ENCODE peak calls at places on chromosome 7, in eight cellular contexts. D is left ventricle myocardium inferior; N is sigmoid colon; R is CD8-positive, alpha-beta memory T cell; F is adipocyte; Q is naive thymus-derived CD4-positive, alpha-beta T cell; P is MM.1S; Z is CD8-positive, alpha-beta T cell. S is an unnamed sample.
A peak's percentile ranks its signal among the peaks of the same experiment; 100 is the strongest.

GRCh38 chr7:153027904-153028303 is 268.4 kb downstream of the ACTR3B start:
- DNase-seq in D (no peak), N (no peak), R (no peak), F (no peak), Q (no peak), P (no peak), Z (no peak), S (no peak)

GRCh38 chr7:34133983-34134782 is 228.8 kb downstream of the BMPER start:
- DNase-seq in D (peak; percentile 60), N (peak; percentile 74), R (no peak), F (peak; percentile 88), Q (no peak), P (peak; percentile 36), Z (no peak), S (peak; percentile 82)

GRCh38 chr7:50560865-50561351 is 4.3 kb downstream of the DDC start:
- DNase-seq in D (no peak), N (no peak), R (no peak), F (no peak), Q (no peak), P (no peak), Z (no peak), S (no peak)

GRCh38 chr7:134565643-134566136 is 16.8 kb downstream of the AKR1B15 start:
- DNase-seq in D (no peak), N (no peak), R (no peak), F (peak; percentile 89), Q (no peak), P (no peak), Z (no peak), S (peak; percentile 27)

GRCh38 chr7:55164527-55164926 is 145.7 kb downstream of the EGFR start:
- DNase-seq in D (no peak), N (no peak), R (no peak), F (no peak), Q (no peak), P (no peak), Z (no peak), S (no peak)

GRCh38 chr7:51539840-51540239 is 223.2 kb upstream of the COBL start:
- DNase-seq in D (no peak), N (no peak), R (no peak), F (no peak), Q (no peak), P (peak; percentile 81), Z (no peak), S (no peak)

GRCh38 chr7:28533731-28534531 is 121.6 kb downstream of the CREB5 start:
- DNase-seq in D (peak; percentile 54), N (peak; percentile 76), R (no peak), F (peak; percentile 66), Q (no peak), P (no peak), Z (no peak), S (peak; percentile 36)

GRCh38 chr7:112420236-112420945 is 29.9 kb upstream of the IFRD1 start:
- DNase-seq in D (no peak), N (no peak), R (no peak), F (peak; percentile 70), Q (no peak), P (no peak), Z (no peak), S (no peak)

GRCh38 chr7:156578978-156579430 is 61.6 kb upstream of the RNF32 start:
- DNase-seq in D (no peak), N (no peak), R (no peak), F (no peak), Q (no peak), P (no peak), Z (no peak), S (no peak)

GRCh38 chr7:105934577-105935185 is 28.4 kb upstream of the CDHR3 start:
- DNase-seq in D (no peak), N (no peak), R (no peak), F (peak; percentile 81), Q (no peak), P (peak; percentile 25), Z (no peak), S (no peak)

GRCh38 chr7:157568785-157569584 is 232.2 kb downstream of the DNAJB6 start:
- DNase-seq in D (peak; percentile 52), N (peak; percentile 77), R (peak; percentile 47), F (peak; percentile 11), Q (peak; percentile 65), P (peak; percentile 37), Z (peak; percentile 26), S (peak; percentile 69)

GRCh38 chr7:143172354-143172753 is 10.9 kb upstream of the TAS2R39 start:
- DNase-seq in D (no peak), N (peak; percentile 67), R (no peak), F (peak; percentile 77), Q (no peak), P (peak; percentile 89), Z (no peak), S (peak; percentile 73)

GRCh38 chr7:132653364-132653930 is 77.2 kb upstream of the PLXNA4 start:
- DNase-seq in D (no peak), N (no peak), R (no peak), F (no peak), Q (no peak), P (peak; percentile 39), Z (no peak), S (no peak)

GRCh38 chr7:151028131-151028947 is at the start of gene ABCB8:
- DNase-seq in D (peak; percentile 96), N (peak; percentile 99), R (peak; percentile 97), F (peak; percentile 99), Q (peak; percentile 99), P (peak; percentile 100), Z (peak; percentile 97), S (peak; percentile 98)

GRCh38 chr7:6642239-6642839 is 5.2 kb downstream of the ZNF316 start:
- DNase-seq in D (no peak), N (no peak), R (no peak), F (no peak), Q (no peak), P (no peak), Z (no peak), S (no peak)

DNA sequence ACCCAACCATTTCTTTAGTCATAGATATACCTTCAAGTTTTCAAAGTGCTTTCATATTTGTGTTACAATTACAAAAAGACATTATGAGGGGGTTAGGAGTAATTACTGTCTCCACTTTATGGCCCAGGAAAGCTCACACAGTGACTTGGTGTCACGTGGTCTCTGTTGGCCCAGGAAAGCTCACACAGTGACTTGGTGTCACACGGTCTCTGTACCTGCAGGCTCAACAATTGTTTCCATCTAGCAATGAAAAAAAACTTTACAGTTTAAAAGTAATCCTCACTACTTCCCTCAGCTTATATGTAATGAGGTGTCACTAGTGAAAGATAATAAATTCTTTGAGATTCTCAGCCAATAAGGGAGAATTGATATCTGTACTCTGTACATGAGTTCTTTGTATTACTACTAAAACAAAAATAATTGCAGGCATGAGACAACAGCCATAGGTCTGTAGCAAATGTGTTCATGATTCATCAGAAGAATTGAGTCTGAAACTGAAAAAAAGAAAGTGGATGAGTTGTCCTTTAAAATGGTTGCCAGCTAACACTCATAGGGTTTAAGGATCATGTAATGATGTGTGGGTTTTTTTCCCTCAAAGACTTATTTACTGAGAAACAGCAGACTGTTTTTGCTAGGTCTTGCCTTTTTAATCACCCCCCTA is 10.9 kb downstream of the OGDH start:
- DNase-seq in D (no peak), N (no peak), R (no peak), F (peak; percentile 57), Q (no peak), P (no peak), Z (no peak), S (no peak)
- H3K4me1 ChIP-seq in D (peaks cover 97% of the 10 kb centered on the region), N (no peaks in the 10 kb centered on the region), R (peaks cover 53% of the 10 kb centered on the region), F (peaks cover 15% of the 10 kb centered on the region), Q (peaks cover 25% of the 10 kb centered on the region), P (peaks cover 22% of the 10 kb centered on the region), Z (peaks cover 27% of the 10 kb centered on the region), S (peaks cover 69% of the 10 kb centered on the region)

GRCh38 chr7:116497708-116498107 is 1.8 kb upstream of the CAV2 start:
- DNase-seq in D (no peak), N (no peak), R (no peak), F (no peak), Q (no peak), P (no peak), Z (no peak), S (no peak)
- H3K27me3 ChIP-seq in D (no peaks in the 10 kb centered on the region), N (no peaks in the 10 kb centered on the region), R (peaks cover 20% of the 10 kb centered on the region), F (no peaks in the 10 kb centered on the region), Q (peaks cover 8% of the 10 kb centered on the region), P (no peaks in the 10 kb centered on the region), Z (peaks cover 13% of the 10 kb centered on the region), S (no peaks in the 10 kb centered on the region)

DNA sequence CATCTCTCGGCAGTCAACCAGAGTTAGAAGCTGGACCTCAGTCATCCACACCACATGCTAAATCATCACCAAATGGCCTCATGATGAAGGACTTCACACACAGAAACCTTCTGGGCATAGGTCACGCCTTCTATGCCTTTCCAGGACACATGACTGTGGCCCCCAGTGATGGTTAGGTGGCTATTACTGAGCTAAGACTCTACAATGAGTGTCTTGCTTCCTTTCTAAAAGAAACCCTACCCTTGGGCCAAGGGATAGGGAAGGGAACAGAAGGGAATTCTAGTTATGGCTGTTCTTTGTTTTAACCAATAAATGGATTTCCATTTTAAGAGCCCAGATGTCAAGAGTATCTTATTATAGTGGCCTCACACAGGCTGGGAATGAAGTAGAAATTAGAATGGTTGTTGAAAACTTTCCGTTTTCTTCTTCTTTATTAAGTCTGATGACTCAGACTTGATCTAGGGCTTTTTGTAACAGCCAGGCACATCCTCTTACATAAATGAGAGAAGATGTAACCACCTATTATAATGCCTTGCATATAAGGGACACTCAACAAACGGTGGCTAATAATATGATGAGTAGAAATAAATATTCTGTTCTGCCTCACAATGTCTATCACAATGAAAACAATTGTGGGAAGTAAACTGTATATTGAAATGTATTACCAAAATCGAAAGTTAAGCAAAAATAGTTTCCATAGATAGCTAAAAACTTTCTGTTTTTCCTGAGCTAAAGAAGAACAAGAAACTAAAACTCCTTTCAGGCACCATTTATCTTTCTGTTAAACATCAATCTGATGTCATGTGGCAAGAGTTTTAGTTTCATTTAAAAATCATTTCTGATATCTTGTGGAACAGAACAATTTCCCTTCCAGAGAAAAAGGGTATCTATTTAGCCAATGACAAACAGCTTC is 62.5 kb upstream of the TOMM7 start:
- DNase-seq in D (no peak), N (no peak), R (no peak), F (no peak), Q (no peak), P (peak; percentile 55), Z (no peak), S (no peak)
- H3K4me3 ChIP-seq in D (no peak overlapping the region), N (no peak overlapping the region), R (no peak overlapping the region), F (no peak overlapping the region), Q (no peak overlapping the region), P (peak overlapping the region; percentile 27), Z (no peak overlapping the region), S (no peak overlapping the region)

GRCh38 chr7:84232653-84233052 is 38.1 kb upstream of the SEMA3A start:
- DNase-seq in D (no peak), N (no peak), R (no peak), F (peak; percentile 85), Q (no peak), P (no peak), Z (no peak), S (no peak)

GRCh38 chr7:84231157-84231556 is 36.6 kb upstream of the SEMA3A start:
- DNase-seq in D (no peak), N (no peak), R (no peak), F (peak; percentile 41), Q (no peak), P (no peak), Z (no peak), S (no peak)

GRCh38 chr7:84230491-84230890 is 35.9 kb upstream of the SEMA3A start:
- DNase-seq in D (no peak), N (no peak), R (no peak), F (no peak), Q (no peak), P (no peak), Z (no peak), S (no peak)

DNA sequence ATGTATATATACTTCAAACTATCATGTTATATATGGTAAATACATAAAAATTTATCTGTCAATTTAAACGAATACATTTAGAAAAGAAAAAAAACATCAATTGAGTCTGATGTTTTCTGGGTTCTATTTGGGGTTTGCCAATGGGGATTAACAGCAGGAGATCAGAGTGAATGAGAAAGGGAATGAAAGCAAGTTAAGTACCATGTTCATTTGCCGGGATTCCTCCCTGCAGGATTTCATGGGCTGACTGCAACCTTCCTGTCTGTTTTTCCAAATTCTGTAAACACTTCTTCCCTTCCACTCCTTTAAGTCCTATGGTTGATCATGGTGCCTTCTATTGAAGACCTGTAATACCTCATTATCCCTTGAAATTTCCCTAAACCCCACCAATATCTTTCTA is 33.9 kb upstream of the SEMA3A start:
- DNase-seq in D (no peak), N (no peak), R (no peak), F (no peak), Q (no peak), P (no peak), Z (no peak), S (no peak)
- H3K4me1 ChIP-seq in D (no peaks in the 10 kb centered on the region), N (no peaks in the 10 kb centered on the region), R (no peaks in the 10 kb centered on the region), F (peaks cover 21% of the 10 kb centered on the region), Q (no peaks in the 10 kb centered on the region), P (no peaks in the 10 kb centered on the region), Z (no peaks in the 10 kb centered on the region), S (no peaks in the 10 kb centered on the region)